ENCODE peak calls at places on chromosomes 4 and X, in five cellular contexts. P is PC-3, F is mesendoderm, T is OCI-LY7, X is RWPE1. Y is an unnamed sample.

GRCh38 chr4:100372432-100372831 is 145.4 kb downstream of the EMCN start:
- DNase-seq in T (peak), X (peak), F (peak), P (peak), Y (peak)

GRCh38 chrX:130124577-130124976 is 14.3 kb upstream of the ELF4 start:
- DNase-seq in F (peak), X (no peak), P (no peak), T (no peak), Y (no peak)

GRCh38 chr4:166277406-166277805 is 404.4 kb downstream of the TLL1 start:
- DNase-seq in T (no peak), P (peak), F (no peak), X (no peak), Y (no peak)

GRCh38 chr4:139655116-139655515 is 10.5 kb upstream of the MGST2 start:
- DNase-seq in X (no peak), T (peak), F (peak), P (peak), Y (no peak)

GRCh38 chr4:185134176-185134869 is 8.7 kb upstream of the SLC25A4 start:
- DNase-seq in P (peak), X (peak), F (peak), T (peak), Y (no peak)

GRCh38 chr4:52841707-52842456 is 20.2 kb upstream of the RASL11B start:
- DNase-seq in F (no peak), T (no peak), P (no peak), X (no peak), Y (no peak)

GRCh38 chr4:86011117-86011516 is 348.7 kb downstream of the MAPK10 start:
- DNase-seq in P (no peak), T (no peak), F (no peak), X (peak), Y (no peak)

GRCh38 chrX:102155806-102156179 is at the start of gene BEX5:
- DNase-seq in P (peak), F (peak), T (no peak), X (peak), Y (peak)

GRCh38 chr4:1195109-1195671 is 22.8 kb upstream of the SPON2 start:
- DNase-seq in P (no peak), T (no peak), X (no peak), F (no peak), Y (peak)

GRCh38 chr4:1532549-1533395 is 126.5 kb upstream of the NKX1-1 start:
- DNase-seq in T (no peak), F (no peak), X (no peak), P (no peak), Y (no peak)

GRCh38 chr4:99087887-99088484 is 602 bp downstream of the ADH5 start:
- DNase-seq in X (peak), F (peak), P (peak), T (peak), Y (no peak)

GRCh38 chr4:6008092-6008551 is 10.1 kb downstream of the C4orf50 start:
- DNase-seq in X (no peak), P (no peak), F (peak), T (no peak), Y (peak)

GRCh38 chrX:153777261-153778090 is 3.4 kb upstream of the SRPK3 start:
- DNase-seq in F (no peak), X (no peak), T (no peak), P (no peak), Y (no peak)

GRCh38 chr4:47662975-47663374 is 174.9 kb downstream of the CORIN start:
- DNase-seq in P (peak), T (peak), X (no peak), F (peak), Y (peak)

GRCh38 chr4:56619160-56619559 is 61.9 kb downstream of the HOPX start:
- DNase-seq in X (no peak), T (no peak), F (no peak), P (peak), Y (no peak)

GRCh38 chr4:70711599-70711998 is 10.2 kb upstream of the RUFY3 start:
- DNase-seq in F (no peak), P (no peak), X (no peak), T (no peak), Y (no peak)

GRCh38 chr4:86250006-86250405 is 109.8 kb downstream of the MAPK10 start:
- DNase-seq in P (no peak), X (no peak), T (no peak), F (no peak), Y (no peak)

GRCh38 chr4:138891610-138892009 is 124.0 kb upstream of the NOCT start:
- DNase-seq in X (no peak), T (no peak), P (no peak), F (no peak), Y (no peak)

GRCh38 chr4:47532658-47533057 is 47.6 kb downstream of the ATP10D start:
- DNase-seq in X (no peak), P (no peak), T (no peak), F (no peak), Y (no peak)

DNA sequence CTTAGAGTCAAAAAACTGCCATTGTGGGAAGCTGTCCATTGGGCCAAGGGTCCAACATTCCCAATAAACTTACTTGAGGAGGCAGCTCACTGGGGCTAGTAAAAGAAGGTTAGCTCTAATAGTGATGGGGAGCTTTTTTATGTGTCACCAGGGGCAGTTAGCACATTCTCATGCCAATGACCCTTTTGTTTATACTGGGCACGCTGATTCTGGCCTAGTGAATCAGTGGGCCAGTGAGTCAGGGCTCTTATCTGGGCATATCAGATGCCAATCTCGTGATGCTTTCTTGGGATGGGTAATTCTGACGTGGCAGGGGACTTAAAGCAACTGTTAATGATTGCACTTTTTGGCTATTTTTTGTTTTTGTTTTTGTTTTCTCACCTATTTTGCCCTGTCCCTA is 27.8 kb downstream of the TCEAL1 start:
- DNase-seq in X (peak), P (peak), F (no peak), T (no peak), Y (no peak)
- H3K27ac ChIP-seq in X (peak), P (peak), F (no peak), T (no peak), Y (no peak)

GRCh38 chr4:150827226-150827625 is 187.9 kb downstream of the LRBA start:
- DNase-seq in X (no peak), P (no peak), T (no peak), F (no peak), Y (no peak)
- H3K27ac ChIP-seq in X (no peak), P (no peak), T (no peak), F (no peak), Y (no peak)

DNA sequence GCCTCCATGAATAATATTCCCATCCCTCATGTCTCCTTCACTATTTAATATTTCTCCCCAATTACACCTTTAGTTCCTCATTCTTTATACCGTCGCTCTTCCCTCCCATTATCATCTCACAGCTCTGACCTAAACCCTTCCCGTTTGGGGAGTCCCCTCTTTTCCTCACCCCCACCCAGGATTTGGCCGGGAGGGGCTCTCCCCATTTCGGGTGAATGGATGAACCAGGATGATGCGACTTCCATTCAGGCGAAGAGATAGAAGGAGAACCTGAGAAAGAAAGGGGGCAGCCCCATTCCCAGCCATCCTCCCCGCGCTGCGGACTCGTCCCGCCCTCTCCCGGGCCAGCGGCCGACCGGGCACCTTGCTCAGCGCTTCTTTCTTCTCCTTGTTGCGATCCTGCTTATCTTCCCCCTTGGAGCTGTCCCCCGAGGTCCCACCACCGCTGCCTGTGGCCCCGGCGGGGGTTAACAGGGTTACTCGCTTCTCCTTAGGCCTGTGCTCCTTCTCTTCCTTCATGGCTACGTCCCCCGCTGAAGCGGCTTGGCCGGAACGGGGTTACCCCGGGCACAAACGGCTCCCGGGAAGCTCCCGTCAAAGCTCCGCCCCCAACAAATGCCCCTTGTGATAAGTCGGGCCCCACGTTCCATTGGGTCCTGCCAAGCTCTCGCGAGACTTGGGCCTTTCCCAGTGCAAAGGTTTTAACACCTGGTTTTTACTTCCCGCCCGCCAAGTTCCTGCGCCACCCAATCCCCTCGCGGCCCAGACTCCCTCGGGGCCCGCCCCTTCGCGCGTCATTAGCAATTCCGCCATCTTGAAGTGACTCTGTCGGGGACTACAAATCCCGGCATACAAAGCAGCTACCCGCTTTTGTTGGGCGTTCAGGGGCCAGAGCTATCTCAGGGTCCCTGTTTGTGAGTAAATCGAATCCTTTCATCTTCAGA is at the start of gene UPF3B:
- DNase-seq in F (peak), P (peak), X (peak), T (peak), Y (peak)
- H3K27ac ChIP-seq in F (peak), P (peak), X (peak), T (peak), Y (peak)

GRCh38 chr4:77525538-77525937 is 80.1 kb upstream of the CXCL13 start:
- DNase-seq in F (no peak), X (no peak), P (peak), T (no peak), Y (no peak)
- H3K27ac ChIP-seq in F (no peak), X (no peak), P (peak), T (no peak), Y (no peak)

GRCh38 chrX:155962906-155963305 is 34.6 kb upstream of the IL9R start:
- DNase-seq in X (no peak), P (no peak), F (peak), T (no peak), Y (no peak)
- H3K27ac ChIP-seq in X (no peak), P (no peak), F (no peak), T (no peak), Y (no peak)

DNA sequence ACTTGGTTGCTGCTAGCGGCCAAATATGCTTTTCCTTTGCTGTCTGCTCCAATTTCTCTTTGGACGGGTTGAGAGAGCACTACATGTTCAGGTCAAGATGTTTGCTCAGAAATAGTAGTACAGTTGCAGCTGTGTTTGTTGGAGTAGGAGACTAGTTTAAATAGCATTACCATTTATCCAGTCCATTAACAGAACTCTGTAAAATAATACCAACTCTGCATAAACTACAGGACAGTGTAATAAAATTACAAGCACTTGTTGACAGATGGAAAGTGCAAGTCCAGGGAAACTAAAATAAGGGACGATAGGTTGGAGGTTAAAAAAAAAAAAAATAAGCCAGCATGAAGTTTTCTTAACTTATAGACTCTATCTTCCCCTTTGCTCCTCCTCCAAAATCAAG is 20.2 kb downstream of the SLIT2 start:
- DNase-seq in T (no peak), F (no peak), P (no peak), X (no peak), Y (no peak)
- H3K27ac ChIP-seq in T (no peak), F (no peak), P (peak), X (no peak), Y (no peak)

GRCh38 chr4:26048378-26048882 is 134.4 kb downstream of the SMIM20 start:
- DNase-seq in F (no peak), T (no peak), P (peak), X (peak), Y (no peak)
- H3K27ac ChIP-seq in F (no peak), T (no peak), P (no peak), X (peak), Y (no peak)

GRCh38 chr4:80016506-80016905 is 56.5 kb downstream of the ANTXR2 start:
- DNase-seq in T (no peak), F (no peak), P (no peak), X (no peak), Y (no peak)
- H3K27ac ChIP-seq in T (no peak), F (no peak), P (peak), X (no peak), Y (no peak)